ENCODE peak calls at places on chromosomes 12 and 14, in five cellular contexts. U, W, E, Y and N are unnamed samples.
A peak's percentile ranks its signal among the peaks of the same experiment; 100 is the strongest.

GRCh38 chr14:37417833-37418232 is 177.2 kb downstream of the FOXA1 start:
- DNase-seq in U (no peak), W (no peak), E (no peak), Y (no peak), N (no peak)

GRCh38 chr14:87450193-87450592 is 542.8 kb downstream of the GALC start:
- DNase-seq in U (no peak), W (no peak), E (no peak), Y (no peak), N (no peak)

GRCh38 chr12:92424338-92424737 is 278.5 kb upstream of the PLEKHG7 start:
- DNase-seq in U (peak; percentile 77), W (no peak), E (no peak), Y (no peak), N (peak; percentile 14)

GRCh38 chr12:101945361-101946232 is 68.2 kb downstream of the DRAM1 start:
- DNase-seq in U (no peak), W (no peak), E (peak; percentile 39), Y (no peak), N (no peak)

GRCh38 chr14:74569387-74569786 is 42.6 kb downstream of the LTBP2 start:
- DNase-seq in U (no peak), W (no peak), E (no peak), Y (no peak), N (no peak)

GRCh38 chr14:77653473-77653872 is 37.0 kb upstream of the SPTLC2 start:
- DNase-seq in U (no peak), W (no peak), E (no peak), Y (peak; percentile 36), N (peak; percentile 58)

GRCh38 chr12:124556896-124557501 is 10.4 kb downstream of the NCOR2 start:
- DNase-seq in U (no peak), W (no peak), E (no peak), Y (no peak), N (no peak)

GRCh38 chr12:124664395-124665111 is 97.1 kb upstream of the NCOR2 start:
- DNase-seq in U (no peak), W (no peak), E (no peak), Y (no peak), N (no peak)

GRCh38 chr12:49089831-49090773 is 4.5 kb downstream of the DHH start:
- DNase-seq in U (peak; percentile 50), W (peak; percentile 72), E (no peak), Y (peak; percentile 94), N (peak; percentile 53)

GRCh38 chr12:129186952-129187351 is 333.7 kb downstream of the GLT1D1 start:
- DNase-seq in U (no peak), W (peak; percentile 34), E (no peak), Y (peak; percentile 19), N (no peak)

GRCh38 chr12:70661762-70662161 is 24.5 kb upstream of the PTPRB start:
- DNase-seq in U (peak; percentile 86), W (no peak), E (no peak), Y (no peak), N (no peak)

DNA sequence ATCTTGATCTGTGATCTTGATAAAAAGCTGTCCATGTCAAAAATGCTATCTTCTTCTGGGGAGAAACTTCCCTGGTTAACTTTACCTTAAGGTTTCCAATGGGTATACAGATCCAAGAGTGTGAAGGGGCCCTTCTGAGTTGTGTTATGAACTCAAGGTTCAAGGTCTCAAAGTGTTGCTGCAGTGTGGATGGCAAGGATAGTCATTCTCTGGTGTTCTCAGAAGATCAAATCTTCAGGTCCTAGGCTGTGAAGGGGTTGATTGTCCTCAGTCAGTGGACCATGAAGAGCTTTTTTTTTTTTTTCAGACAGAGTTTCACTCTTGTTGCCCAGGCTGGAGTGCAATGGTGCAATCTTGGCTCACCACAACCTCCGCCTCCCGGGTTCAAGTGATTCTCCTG is 114.4 kb downstream of the SPTSSA start:
- DNase-seq in U (no peak), W (no peak), E (peak; percentile 56), Y (no peak), N (no peak)
- TF ChIP-seq JUN in U (no peak), W (no peak), E (no peak), Y (no peak), N (no peak)

DNA sequence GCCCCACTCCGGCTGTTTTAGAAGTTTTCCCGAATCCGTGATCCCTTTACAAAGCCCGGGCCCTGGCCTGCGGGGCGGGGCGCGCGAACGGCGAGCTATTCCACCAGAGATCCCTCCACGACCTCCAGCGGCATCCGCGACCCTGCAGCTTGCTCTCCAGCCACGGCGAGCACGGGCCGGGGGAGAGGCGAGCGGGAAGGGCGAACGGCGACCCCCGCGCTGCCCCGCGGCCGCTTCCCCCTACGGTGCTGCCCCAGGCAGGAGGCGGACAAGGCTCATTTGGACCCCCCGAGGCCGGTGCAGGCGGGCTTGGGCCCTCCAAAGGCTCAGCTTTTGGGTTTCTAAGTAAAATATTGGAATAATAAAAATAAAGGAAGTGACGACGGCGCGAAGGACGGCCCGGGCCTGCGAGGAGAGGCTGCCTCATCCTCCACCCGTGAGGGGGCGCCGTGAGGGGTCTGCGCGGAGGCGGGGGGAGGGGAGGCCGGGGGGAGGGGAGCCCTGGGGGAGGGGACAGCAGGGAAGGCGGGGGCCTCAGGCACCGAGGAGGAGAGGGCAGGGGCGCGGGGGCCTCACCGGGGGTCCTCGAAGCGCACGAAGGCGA is 600 bp downstream of the SRSF9 start:
- DNase-seq in U (peak; percentile 47), W (peak; percentile 31), E (no peak), Y (peak; percentile 64), N (no peak)
- TF ChIP-seq JUN in U (no peak), W (no peak), E (no peak), Y (no peak), N (no peak)

GRCh38 chr12:46266382-46266791 is 2.5 kb downstream of the SLC38A1 start:
- DNase-seq in U (peak; percentile 37), W (peak; percentile 46), E (no peak), Y (peak; percentile 67), N (no peak)

GRCh38 chr12:46266869-46267617 is 1.8 kb downstream of the SLC38A1 start:
- DNase-seq in U (peak; percentile 78), W (peak; percentile 64), E (peak; percentile 56), Y (peak; percentile 66), N (peak; percentile 63)

GRCh38 chr12:46268617-46269428 is at the start of gene SLC38A1:
- DNase-seq in U (peak; percentile 73), W (peak; percentile 93), E (peak; percentile 74), Y (peak; percentile 88), N (peak; percentile 80)

GRCh38 chr12:46268349-46268616 is 560 bp downstream of the SLC38A1 start:
- DNase-seq in U (no peak), W (no peak), E (no peak), Y (no peak), N (no peak)

DNA sequence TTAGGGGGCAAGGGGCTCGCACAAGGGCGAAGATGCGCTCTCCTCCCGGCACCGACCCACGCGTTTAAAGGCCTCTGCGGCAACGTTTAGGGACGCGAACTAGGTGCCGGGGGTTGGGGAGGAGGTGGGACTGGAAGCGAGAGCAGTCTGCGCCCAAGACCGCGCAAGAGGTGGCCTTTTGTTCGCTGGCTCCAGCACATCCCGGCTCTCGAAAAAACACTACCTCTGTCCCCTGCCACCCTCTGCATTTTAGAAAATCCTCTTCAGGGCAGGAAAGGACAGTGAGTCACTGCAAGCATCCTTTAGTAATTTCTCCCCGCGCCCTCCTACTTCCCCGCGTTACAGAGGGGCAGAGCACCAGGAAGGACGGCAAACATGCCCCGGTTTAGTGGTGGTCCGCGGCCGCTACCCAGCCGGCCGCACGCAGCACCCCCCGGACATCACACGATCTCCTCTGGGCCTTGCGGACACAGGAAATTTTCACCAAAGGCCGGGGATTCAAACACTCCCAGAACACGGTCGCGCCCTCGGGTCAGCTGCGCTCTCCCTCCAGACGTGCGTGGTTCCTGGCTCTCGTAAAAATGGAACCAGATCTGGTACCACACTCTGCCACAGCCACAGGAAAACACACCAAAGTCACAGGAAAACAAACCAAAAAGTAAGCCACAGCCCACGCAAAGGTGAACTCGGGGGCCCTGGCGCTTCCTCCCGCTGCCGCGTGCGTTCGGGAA is 1.1 kb downstream of the SLC38A1 start:
- DNase-seq in U (peak; percentile 49), W (peak; percentile 34), E (no peak), Y (peak; percentile 52), N (no peak)
- TF ChIP-seq JUN in U (no peak), W (no peak), E (no peak), Y (no peak), N (no peak)

GRCh38 chr14:94946244-94946643 is 176.3 kb upstream of the GSC start:
- DNase-seq in U (no peak), W (no peak), E (no peak), Y (no peak), N (no peak)
- TF ChIP-seq JUN in U (no peak), W (no peak), E (no peak), Y (no peak), N (no peak)

DNA sequence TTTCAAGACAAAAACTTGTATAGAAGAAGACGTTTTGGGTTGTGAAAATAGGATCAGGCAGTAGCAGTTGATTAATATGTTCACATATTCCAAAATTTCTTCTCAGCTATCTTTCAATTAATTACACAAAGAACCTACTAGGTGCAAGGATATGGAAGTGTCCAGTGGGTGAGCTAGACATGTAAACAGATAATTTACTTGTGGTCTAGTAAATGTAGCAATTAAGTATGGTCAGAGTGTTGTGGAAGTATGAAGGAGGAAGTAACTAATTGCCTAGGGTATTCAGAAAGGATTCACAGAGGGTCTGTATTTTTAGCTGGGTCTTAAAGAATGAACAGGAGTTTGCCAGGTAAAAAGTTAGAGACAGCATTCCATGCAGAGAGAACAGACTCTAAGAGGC is 5.9 kb downstream of the GOLGA5 start:
- DNase-seq in U (no peak), W (no peak), E (no peak), Y (no peak), N (no peak)
- TF ChIP-seq JUN in U (no peak), W (no peak), E (no peak), Y (no peak), N (no peak)

DNA sequence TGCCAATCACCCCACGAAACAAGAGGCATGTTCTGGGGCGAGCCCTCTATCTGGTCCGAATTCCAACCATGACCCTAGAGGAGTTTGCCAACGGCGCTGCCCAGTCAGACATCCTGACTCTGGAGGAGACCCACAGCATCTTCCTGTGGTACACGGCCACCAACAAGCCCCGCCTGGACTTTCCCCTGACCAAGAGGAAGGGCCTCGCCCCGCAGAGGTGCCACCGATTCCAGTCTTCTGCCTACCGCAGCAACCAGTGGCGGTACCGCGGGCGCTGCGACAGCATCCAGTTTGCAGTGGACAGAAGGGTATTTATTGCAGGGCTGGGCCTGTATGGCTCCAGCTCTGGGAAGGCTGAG is 1.7 kb downstream of the BTBD6 start:
- DNase-seq in U (no peak), W (no peak), E (no peak), Y (no peak), N (no peak)
- TF ChIP-seq JUN in U (no peak), W (no peak), E (no peak), Y (no peak), N (no peak)

GRCh38 chr12:78086553-78087362 is 256.1 kb downstream of the NAV3 start:
- DNase-seq in U (peak; percentile 24), W (no peak), E (no peak), Y (no peak), N (no peak)

GRCh38 chr12:78085562-78086182 is 255.0 kb downstream of the NAV3 start:
- DNase-seq in U (no peak), W (no peak), E (no peak), Y (no peak), N (no peak)

GRCh38 chr12:78087363-78087675 is 256.6 kb downstream of the NAV3 start:
- DNase-seq in U (peak; percentile 6), W (no peak), E (no peak), Y (no peak), N (no peak)

DNA sequence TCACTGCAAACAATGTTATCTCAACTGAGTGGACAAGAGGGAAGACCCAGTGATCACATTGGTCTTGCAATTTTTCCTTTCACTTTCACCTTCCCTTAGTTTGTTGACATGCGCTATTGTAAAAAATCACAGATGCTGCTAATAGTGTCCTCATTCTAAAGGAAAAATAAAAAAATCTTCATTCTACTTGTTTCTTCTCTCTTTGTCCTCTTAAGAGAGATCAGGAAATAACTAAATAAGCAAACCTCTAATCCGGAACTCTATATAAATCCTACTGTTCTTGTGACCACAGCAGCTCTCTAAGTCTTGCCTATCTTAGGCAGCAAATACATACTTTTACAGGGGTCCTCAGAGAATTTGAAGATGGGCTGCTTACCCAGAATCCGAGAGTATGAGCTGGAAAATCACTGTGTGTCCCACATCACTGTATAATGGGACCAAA is 257.7 kb downstream of the NAV3 start:
- DNase-seq in U (peak; percentile 73), W (peak; percentile 4), E (no peak), Y (no peak), N (no peak)
- TF ChIP-seq JUN in U (no peak), W (no peak), E (no peak), Y (no peak), N (no peak)